ENCODE peak calls at places on chromosomes 13 and 19, in four cellular contexts. One of them, this sample, is unnamed.

GRCh38 chr19:46019270-46019669 is 3.6 kb downstream of the PGLYRP1 start:
- DNase-seq in H1: no peak
- DNase-seq in HL-60: no peak
- DNase-seq in GM23338: no peak
- DNase-seq in this sample: no peak

GRCh38 chr19:7554990-7555864 is 19.7 kb downstream of the PNPLA6 start:
- DNase-seq in GM23338: peak
- DNase-seq in HL-60: no peak
- DNase-seq in H1: peak
- DNase-seq in this sample: no peak

GRCh38 chr13:114074671-114075315 is 57.6 kb downstream of the RASA3 start:
- DNase-seq in HL-60: no peak
- DNase-seq in GM23338: no peak
- DNase-seq in H1: no peak
- DNase-seq in this sample: no peak

GRCh38 chr19:6556480-6556879 is 25.7 kb downstream of the TNFSF9 start:
- DNase-seq in H1: no peak
- DNase-seq in HL-60: no peak
- DNase-seq in GM23338: no peak
- DNase-seq in this sample: no peak

GRCh38 chr19:36207605-36208252 is 6.7 kb downstream of the ZNF565 start:
- DNase-seq in GM23338: no peak
- DNase-seq in H1: no peak
- DNase-seq in HL-60: no peak
- DNase-seq in this sample: no peak

GRCh38 chr13:24187185-24187584 is 26.7 kb downstream of the SPATA13 start:
- DNase-seq in H1: no peak
- DNase-seq in HL-60: no peak
- DNase-seq in GM23338: no peak
- DNase-seq in this sample: no peak

GRCh38 chr13:80881495-80882482 is 540.9 kb upstream of the SPRY2 start:
- DNase-seq in HL-60: no peak
- DNase-seq in GM23338: no peak
- DNase-seq in H1: no peak
- DNase-seq in this sample: no peak

GRCh38 chr13:46168341-46168740 is 13.6 kb downstream of the LCP1 start:
- DNase-seq in H1: no peak
- DNase-seq in HL-60: peak
- DNase-seq in GM23338: no peak
- DNase-seq in this sample: peak

GRCh38 chr13:29511980-29512379 is 83.5 kb downstream of the SLC7A1 start:
- DNase-seq in H1: no peak
- DNase-seq in GM23338: no peak
- DNase-seq in HL-60: no peak
- DNase-seq in this sample: no peak

GRCh38 chr19:10503002-10503789 is at the start of gene KEAP1:
- DNase-seq in H1: no peak
- DNase-seq in GM23338: peak
- DNase-seq in HL-60: peak
- DNase-seq in this sample: peak

GRCh38 chr13:112569771-112570288 is 18.1 kb downstream of the TUBGCP3 start:
- DNase-seq in H1: no peak
- DNase-seq in HL-60: no peak
- DNase-seq in GM23338: no peak
- DNase-seq in this sample: no peak

GRCh38 chr19:33819875-33820781 is 23.5 kb downstream of the KCTD15 start:
- DNase-seq in HL-60: peak
- DNase-seq in GM23338: peak
- DNase-seq in H1: no peak
- DNase-seq in this sample: peak

GRCh38 chr13:40798380-40798779 is 9.0 kb downstream of the SLC25A15 start:
- DNase-seq in GM23338: no peak
- DNase-seq in HL-60: no peak
- DNase-seq in H1: no peak
- DNase-seq in this sample: no peak

GRCh38 chr19:33849551-33850147 is 53.0 kb downstream of the KCTD15 start:
- DNase-seq in HL-60: no peak
- DNase-seq in GM23338: no peak
- DNase-seq in H1: no peak
- DNase-seq in this sample: no peak

GRCh38 chr19:35212241-35212640 is 16.3 kb downstream of the FAM187B start:
- DNase-seq in H1: no peak
- DNase-seq in HL-60: no peak
- DNase-seq in GM23338: no peak
- DNase-seq in this sample: no peak

GRCh38 chr19:48661746-48662145 is 11.1 kb downstream of the NTN5 start:
- DNase-seq in HL-60: no peak
- DNase-seq in H1: no peak
- DNase-seq in GM23338: no peak
- DNase-seq in this sample: no peak

GRCh38 chr19:44278181-44278690 is 18.6 kb downstream of the ZNF233 start:
- DNase-seq in GM23338: no peak
- DNase-seq in H1: no peak
- DNase-seq in HL-60: no peak
- DNase-seq in this sample: no peak

GRCh38 chr13:25354377-25354776 is 17.4 kb upstream of the ATP8A2 start:
- DNase-seq in HL-60: no peak
- DNase-seq in H1: no peak
- DNase-seq in GM23338: no peak
- DNase-seq in this sample: no peak

GRCh38 chr13:99031725-99032298 is 53.9 kb upstream of the DOCK9 start:
- DNase-seq in H1: no peak
- DNase-seq in HL-60: no peak
- DNase-seq in GM23338: no peak
- DNase-seq in this sample: no peak

GRCh38 chr13:93769607-93770006 is 543.0 kb downstream of the GPC6 start:
- DNase-seq in HL-60: no peak
- DNase-seq in GM23338: no peak
- DNase-seq in H1: no peak
- DNase-seq in this sample: no peak

GRCh38 chr13:34300559-34300958 is 482.6 kb downstream of the RFC3 start:
- DNase-seq in H1: no peak
- DNase-seq in GM23338: no peak
- DNase-seq in HL-60: no peak
- DNase-seq in this sample: no peak

GRCh38 chr13:112983428-112984196 is 14.6 kb downstream of the MCF2L start:
- DNase-seq in H1: no peak
- DNase-seq in HL-60: no peak
- DNase-seq in GM23338: no peak
- DNase-seq in this sample: peak

GRCh38 chr19:51690359-51691121 is 2.6 kb upstream of the SPACA6 start:
- DNase-seq in HL-60: peak
- DNase-seq in H1: no peak
- DNase-seq in GM23338: peak
- DNase-seq in this sample: peak

GRCh38 chr13:41289463-41289881 is 21.6 kb upstream of the NAA16 start:
- DNase-seq in GM23338: no peak
- DNase-seq in HL-60: peak
- DNase-seq in H1: no peak
- DNase-seq in this sample: no peak

GRCh38 chr13:109119886-109120285 is 490.5 kb downstream of the MYO16 start:
- DNase-seq in GM23338: no peak
- DNase-seq in H1: no peak
- DNase-seq in HL-60: no peak
- DNase-seq in this sample: no peak

GRCh38 chr13:62293081-62293480 is 877.4 kb upstream of the PCDH20 start:
- DNase-seq in H1: no peak
- DNase-seq in GM23338: no peak
- DNase-seq in HL-60: no peak
- DNase-seq in this sample: no peak

GRCh38 chr19:11453468-11454341 is 18.3 kb downstream of the PRKCSH start:
- DNase-seq in H1: no peak
- DNase-seq in HL-60: no peak
- DNase-seq in GM23338: peak
- DNase-seq in this sample: no peak

GRCh38 chr13:44826586-44827350 is 162.5 kb downstream of the NUFIP1 start:
- DNase-seq in GM23338: no peak
- DNase-seq in HL-60: no peak
- DNase-seq in H1: no peak
- DNase-seq in this sample: no peak

GRCh38 chr13:99651016-99651415 is 149.7 kb downstream of the TM9SF2 start:
- DNase-seq in HL-60: no peak
- DNase-seq in H1: no peak
- DNase-seq in GM23338: no peak
- DNase-seq in this sample: no peak

GRCh38 chr13:29619995-29620394 is 24.5 kb upstream of the SLC7A1 start:
- DNase-seq in H1: no peak
- DNase-seq in HL-60: no peak
- DNase-seq in GM23338: no peak
- DNase-seq in this sample: no peak

GRCh38 chr19:1409204-1410005 is 2.0 kb downstream of the DAZAP1 start:
- DNase-seq in HL-60: no peak
- DNase-seq in H1: no peak
- DNase-seq in GM23338: no peak
- DNase-seq in this sample: no peak

GRCh38 chr19:45424191-45425058 is 708 bp upstream of the ERCC1 start:
- DNase-seq in H1: no peak
- DNase-seq in GM23338: peak
- DNase-seq in HL-60: peak
- DNase-seq in this sample: peak

GRCh38 chr13:62185631-62186256 is 770.1 kb upstream of the PCDH20 start:
- DNase-seq in GM23338: peak
- DNase-seq in H1: peak
- DNase-seq in HL-60: no peak
- DNase-seq in this sample: no peak

DNA sequence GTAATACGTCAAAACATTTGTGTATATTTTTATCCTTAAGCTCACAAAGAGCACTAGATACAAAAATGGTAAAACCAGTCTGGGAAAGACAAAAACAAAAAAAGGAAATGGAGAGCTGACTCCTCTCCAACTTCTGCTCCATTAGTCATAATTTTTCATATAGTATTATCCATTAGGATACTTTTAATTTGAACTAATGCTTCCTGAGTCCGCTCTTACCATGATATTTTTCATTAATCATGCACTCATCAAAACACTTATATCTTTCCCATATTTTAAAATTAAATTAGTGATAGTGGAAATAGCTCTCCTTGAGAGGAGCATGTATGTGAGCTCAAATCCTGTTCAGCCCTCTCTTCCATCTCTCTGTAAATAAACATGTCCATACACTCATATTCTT is 1093.0 kb upstream of the MIR17HG start:
- DNase-seq in GM23338: no peak
- DNase-seq in HL-60: no peak
- DNase-seq in H1: no peak
- DNase-seq in this sample: no peak
- TF ChIP-seq POLR2AphosphoS5 in GM23338: no peak
- TF ChIP-seq POLR2AphosphoS5 in HL-60: no peak
- TF ChIP-seq POLR2AphosphoS5 in H1: no peak
- TF ChIP-seq POLR2AphosphoS5 in this sample: no peak

GRCh38 chr13:102191951-102192461 is 209.8 kb downstream of the FGF14 start:
- DNase-seq in HL-60: no peak
- DNase-seq in GM23338: no peak
- DNase-seq in H1: no peak
- DNase-seq in this sample: no peak
- H3K27ac ChIP-seq in HL-60: no peak
- H3K27ac ChIP-seq in GM23338: no peak
- H3K27ac ChIP-seq in H1: no peak
- H3K27ac ChIP-seq in this sample: no peak

GRCh38 chr19:18939922-18940775 is 868 bp downstream of the HOMER3 start:
- DNase-seq in HL-60: no peak
- DNase-seq in H1: peak
- DNase-seq in GM23338: peak
- DNase-seq in this sample: peak
- TF ChIP-seq POLR2AphosphoS5 in HL-60: no peak
- TF ChIP-seq POLR2AphosphoS5 in H1: no peak
- TF ChIP-seq POLR2AphosphoS5 in GM23338: peak
- TF ChIP-seq POLR2AphosphoS5 in this sample: no peak

DNA sequence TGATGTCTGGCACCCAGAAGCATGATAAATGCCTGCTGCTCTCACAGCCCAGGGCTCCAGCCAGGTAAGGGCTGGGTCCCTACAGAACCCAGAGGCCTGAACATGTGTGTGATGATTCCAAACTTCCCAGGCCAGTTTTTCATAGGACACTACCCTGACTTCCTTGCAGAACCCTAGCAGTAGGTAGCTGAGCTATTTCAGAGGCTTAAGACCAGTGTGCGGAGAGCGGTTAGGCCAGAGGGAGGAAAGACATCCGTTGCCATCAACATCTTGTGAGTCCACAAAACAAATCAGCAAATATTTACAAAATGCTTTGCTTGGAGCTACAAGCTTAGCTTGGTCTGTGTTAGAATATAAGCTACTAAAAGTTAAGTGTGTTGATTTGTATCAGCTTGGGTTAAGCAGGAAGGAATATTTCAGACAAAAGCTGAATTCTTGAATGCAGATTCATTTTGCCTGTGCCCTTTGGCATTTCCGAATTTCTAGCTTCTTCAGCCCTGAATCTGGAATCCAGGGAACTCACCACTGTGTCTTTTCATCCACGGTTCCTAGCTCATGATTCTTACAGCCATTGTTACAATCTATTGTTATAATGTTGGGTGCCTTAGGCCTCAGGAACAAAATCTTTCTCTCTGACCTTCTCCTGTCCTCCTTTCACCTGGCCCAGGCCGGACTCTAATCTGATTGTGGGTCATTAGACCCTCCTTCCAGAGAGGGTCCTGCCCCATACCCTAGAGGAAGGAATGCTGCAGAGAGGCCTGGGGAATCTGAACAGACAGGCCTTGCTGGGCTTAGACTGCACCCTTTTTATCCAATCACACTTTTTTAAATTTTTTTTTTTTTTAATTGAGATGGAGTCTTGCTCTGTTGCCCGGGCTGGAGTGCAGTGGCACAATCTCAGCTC is 12.4 kb downstream of the RAB20 start:
- DNase-seq in H1: no peak
- DNase-seq in GM23338: no peak
- DNase-seq in HL-60: no peak
- DNase-seq in this sample: no peak
- H3K27ac ChIP-seq in H1: no peak
- H3K27ac ChIP-seq in GM23338: no peak
- H3K27ac ChIP-seq in HL-60: no peak
- H3K27ac ChIP-seq in this sample: no peak

DNA sequence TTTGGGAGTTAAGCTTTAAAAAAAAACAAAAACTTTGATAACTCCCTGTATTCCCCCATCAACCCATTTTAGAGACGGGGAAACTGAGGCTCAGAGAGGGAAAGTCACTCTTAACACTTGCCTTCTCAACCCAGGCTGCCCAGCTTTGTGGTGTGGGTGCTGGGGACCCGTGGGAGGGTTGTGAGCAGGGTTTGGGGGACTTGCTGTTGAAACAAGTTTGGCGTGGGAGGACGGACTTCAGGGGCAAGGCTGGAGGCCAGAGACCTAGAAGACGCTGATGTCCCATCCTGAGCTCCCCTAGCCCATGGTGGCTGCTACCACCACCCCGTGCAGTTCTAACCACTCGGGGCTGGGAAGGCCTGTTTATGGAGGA is 747 bp upstream of the CACTIN start:
- DNase-seq in H1: no peak
- DNase-seq in HL-60: no peak
- DNase-seq in GM23338: no peak
- DNase-seq in this sample: no peak
- TF ChIP-seq POLR2AphosphoS5 in H1: no peak
- TF ChIP-seq POLR2AphosphoS5 in HL-60: no peak
- TF ChIP-seq POLR2AphosphoS5 in GM23338: no peak
- TF ChIP-seq POLR2AphosphoS5 in this sample: no peak

GRCh38 chr13:86838411-86839120 is 832.6 kb upstream of the SLITRK5 start:
- DNase-seq in GM23338: no peak
- DNase-seq in HL-60: no peak
- DNase-seq in H1: no peak
- DNase-seq in this sample: no peak
- H3K27ac ChIP-seq in GM23338: no peak
- H3K27ac ChIP-seq in HL-60: no peak
- H3K27ac ChIP-seq in H1: no peak
- H3K27ac ChIP-seq in this sample: no peak

GRCh38 chr19:30154410-30154809 is 212.4 kb downstream of the URI1 start:
- DNase-seq in HL-60: no peak
- DNase-seq in H1: no peak
- DNase-seq in GM23338: no peak
- DNase-seq in this sample: no peak
- TF ChIP-seq POLR2AphosphoS5 in HL-60: no peak
- TF ChIP-seq POLR2AphosphoS5 in H1: no peak
- TF ChIP-seq POLR2AphosphoS5 in GM23338: no peak
- TF ChIP-seq POLR2AphosphoS5 in this sample: no peak

This sample was measured in transverse colon.